ENCODE peak calls at places on chromosomes 6 and 20, in eight cellular contexts. V is progenitor cell of endocrine pancreas, O is left cardiac atrium, S is A673, G is anterior cingulate cortex, B is H54, J is ELF-1, U is Ammon's horn. C is an unnamed sample.

GRCh38 chr6:9766240-9766915 is 648.5 kb downstream of the TFAP2A start:
- DNase-seq in G (no peak), J (peak; percentile 56), O (no peak), U (no peak), S (peak; percentile 56), B (peak; percentile 33), V (no peak), C (peak; percentile 35)

GRCh38 chr6:47098570-47098993 is 56.5 kb upstream of the ADGRF1 start:
- DNase-seq in G (no peak), B (no peak), S (no peak), U (no peak), O (peak; percentile 28), V (no peak), J (no peak), C (no peak)

GRCh38 chr6:55069132-55069781 is 105.1 kb upstream of the HCRTR2 start:
- DNase-seq in V (no peak), U (peak; percentile 59), S (peak; percentile 71), O (no peak), J (peak; percentile 45), B (peak; percentile 9), G (no peak), C (no peak)

GRCh38 chr6:155248021-155249001 is 15.5 kb upstream of the CLDN20 start:
- DNase-seq in V (no peak), J (peak; percentile 56), S (peak; percentile 61), U (peak; percentile 77), G (no peak), B (peak; percentile 26), O (peak; percentile 40), C (peak; percentile 61)

GRCh38 chr6:20723236-20723635 is 189.0 kb downstream of the CDKAL1 start:
- DNase-seq in O (no peak), J (no peak), G (no peak), U (no peak), B (no peak), S (no peak), V (no peak), C (no peak)

GRCh38 chr6:134551245-134551960 is 233.5 kb upstream of the SGK1 start:
- DNase-seq in G (no peak), V (no peak), B (peak; percentile 3), O (no peak), S (no peak), J (peak; percentile 63), U (no peak), C (peak; percentile 63)

GRCh38 chr20:51665543-51666118 is 102.6 kb downstream of the ATP9A start:
- DNase-seq in O (no peak), S (no peak), V (no peak), G (no peak), U (no peak), J (no peak), B (no peak), C (no peak)

GRCh38 chr6:93447874-93448273 is 28.5 kb upstream of the EPHA7 start:
- DNase-seq in B (no peak), G (no peak), U (no peak), O (no peak), S (no peak), V (no peak), J (no peak), C (no peak)

GRCh38 chr6:100136590-100136989 is 142.6 kb upstream of the MCHR2 start:
- DNase-seq in U (no peak), O (no peak), G (no peak), J (no peak), B (no peak), S (no peak), V (no peak), C (no peak)

C was measured in PC-9.